ENCODE peak calls at places on chromosomes 7 and 10, in five cellular contexts. One of them, this sample, is unnamed.

GRCh38 chr7:159083698-159084068 is 61.0 kb downstream of the VIPR2 start:
- DNase-seq in MV-4-11: no peak
- DNase-seq in WERI-Rb-1: no peak
- DNase-seq in NCI-H1105 treated with DMSO at 0.1 percent for 48 hours: no peak
- DNase-seq in RCC 7860: no peak
- DNase-seq in this sample: no peak

GRCh38 chr7:37705976-37706375 is 22.4 kb downstream of the GPR141 start:
- DNase-seq in MV-4-11: peak
- DNase-seq in WERI-Rb-1: no peak
- DNase-seq in NCI-H1105 treated with DMSO at 0.1 percent for 48 hours: peak
- DNase-seq in RCC 7860: no peak
- DNase-seq in this sample: no peak

GRCh38 chr10:1454964-1455363 is 282.4 kb downstream of the ADARB2 start:
- DNase-seq in MV-4-11: no peak
- DNase-seq in WERI-Rb-1: no peak
- DNase-seq in NCI-H1105 treated with DMSO at 0.1 percent for 48 hours: peak
- DNase-seq in RCC 7860: no peak
- DNase-seq in this sample: peak

GRCh38 chr10:24952146-24952700 is at the start of gene PRTFDC1:
- DNase-seq in MV-4-11: no peak
- DNase-seq in WERI-Rb-1: peak
- DNase-seq in NCI-H1105 treated with DMSO at 0.1 percent for 48 hours: peak
- DNase-seq in RCC 7860: no peak
- DNase-seq in this sample: no peak

GRCh38 chr10:104548090-104548489 is 93.0 kb upstream of the SORCS3 start:
- DNase-seq in MV-4-11: no peak
- DNase-seq in WERI-Rb-1: peak
- DNase-seq in NCI-H1105 treated with DMSO at 0.1 percent for 48 hours: no peak
- DNase-seq in RCC 7860: no peak
- DNase-seq in this sample: no peak

GRCh38 chr7:103524042-103524907 is 78.3 kb upstream of the SLC26A5 start:
- DNase-seq in MV-4-11: peak
- DNase-seq in WERI-Rb-1: no peak
- DNase-seq in NCI-H1105 treated with DMSO at 0.1 percent for 48 hours: peak
- DNase-seq in RCC 7860: peak
- DNase-seq in this sample: no peak

GRCh38 chr10:127990846-127991542 is 84.1 kb downstream of the PTPRE start:
- DNase-seq in MV-4-11: no peak
- DNase-seq in WERI-Rb-1: no peak
- DNase-seq in NCI-H1105 treated with DMSO at 0.1 percent for 48 hours: no peak
- DNase-seq in RCC 7860: peak
- DNase-seq in this sample: no peak

GRCh38 chr10:61325183-61325582 is 128.0 kb downstream of the TMEM26 start:
- DNase-seq in MV-4-11: no peak
- DNase-seq in WERI-Rb-1: no peak
- DNase-seq in NCI-H1105 treated with DMSO at 0.1 percent for 48 hours: no peak
- DNase-seq in RCC 7860: no peak
- DNase-seq in this sample: no peak

GRCh38 chr10:124306922-124307371 is 111.8 kb downstream of the OAT start:
- DNase-seq in MV-4-11: peak
- DNase-seq in WERI-Rb-1: no peak
- DNase-seq in NCI-H1105 treated with DMSO at 0.1 percent for 48 hours: no peak
- DNase-seq in RCC 7860: peak
- DNase-seq in this sample: no peak

GRCh38 chr7:95476072-95476845 is 9.5 kb upstream of the ASB4 start:
- DNase-seq in MV-4-11: no peak
- DNase-seq in WERI-Rb-1: no peak
- DNase-seq in NCI-H1105 treated with DMSO at 0.1 percent for 48 hours: no peak
- DNase-seq in RCC 7860: no peak
- DNase-seq in this sample: no peak

GRCh38 chr7:28793383-28793782 is 164.7 kb downstream of the TRIL start:
- DNase-seq in MV-4-11: no peak
- DNase-seq in WERI-Rb-1: no peak
- DNase-seq in NCI-H1105 treated with DMSO at 0.1 percent for 48 hours: no peak
- DNase-seq in RCC 7860: no peak
- DNase-seq in this sample: no peak

GRCh38 chr7:115224923-115225322 is 303.0 kb downstream of the MDFIC start:
- DNase-seq in MV-4-11: no peak
- DNase-seq in WERI-Rb-1: no peak
- DNase-seq in NCI-H1105 treated with DMSO at 0.1 percent for 48 hours: no peak
- DNase-seq in RCC 7860: no peak
- DNase-seq in this sample: no peak

GRCh38 chr7:104934665-104935064 is 79.3 kb upstream of the KMT2E start:
- DNase-seq in MV-4-11: no peak
- DNase-seq in WERI-Rb-1: no peak
- DNase-seq in NCI-H1105 treated with DMSO at 0.1 percent for 48 hours: no peak
- DNase-seq in RCC 7860: no peak
- DNase-seq in this sample: no peak

GRCh38 chr7:155322530-155322929 is 24.9 kb downstream of the INSIG1 start:
- DNase-seq in MV-4-11: no peak
- DNase-seq in WERI-Rb-1: no peak
- DNase-seq in NCI-H1105 treated with DMSO at 0.1 percent for 48 hours: no peak
- DNase-seq in RCC 7860: no peak
- DNase-seq in this sample: no peak

GRCh38 chr10:48468130-48468790 is 136.6 kb downstream of the ARHGAP22 start:
- DNase-seq in MV-4-11: no peak
- DNase-seq in WERI-Rb-1: peak
- DNase-seq in NCI-H1105 treated with DMSO at 0.1 percent for 48 hours: no peak
- DNase-seq in RCC 7860: no peak
- DNase-seq in this sample: no peak

GRCh38 chr10:98425511-98426352 is 10.8 kb upstream of the PYROXD2 start:
- DNase-seq in MV-4-11: peak
- DNase-seq in WERI-Rb-1: peak
- DNase-seq in NCI-H1105 treated with DMSO at 0.1 percent for 48 hours: no peak
- DNase-seq in RCC 7860: peak
- DNase-seq in this sample: no peak

GRCh38 chr10:77249901-77250459 is 387.6 kb downstream of the KCNMA1 start:
- DNase-seq in MV-4-11: no peak
- DNase-seq in WERI-Rb-1: no peak
- DNase-seq in NCI-H1105 treated with DMSO at 0.1 percent for 48 hours: peak
- DNase-seq in RCC 7860: no peak
- DNase-seq in this sample: no peak

GRCh38 chr7:98872328-98872924 is 2.6 kb upstream of the TMEM130 start:
- DNase-seq in MV-4-11: peak
- DNase-seq in WERI-Rb-1: peak
- DNase-seq in NCI-H1105 treated with DMSO at 0.1 percent for 48 hours: no peak
- DNase-seq in RCC 7860: no peak
- DNase-seq in this sample: no peak

GRCh38 chr10:32489158-32489557 is 43.2 kb downstream of the CCDC7 start:
- DNase-seq in MV-4-11: no peak
- DNase-seq in WERI-Rb-1: no peak
- DNase-seq in NCI-H1105 treated with DMSO at 0.1 percent for 48 hours: no peak
- DNase-seq in RCC 7860: no peak
- DNase-seq in this sample: no peak

GRCh38 chr10:124632064-124632531 is 112.1 kb downstream of the FAM53B start:
- DNase-seq in MV-4-11: no peak
- DNase-seq in WERI-Rb-1: peak
- DNase-seq in NCI-H1105 treated with DMSO at 0.1 percent for 48 hours: peak
- DNase-seq in RCC 7860: no peak
- DNase-seq in this sample: no peak

GRCh38 chr10:48603421-48604038 is 1.3 kb downstream of the ARHGAP22 start:
- DNase-seq in MV-4-11: no peak
- DNase-seq in WERI-Rb-1: no peak
- DNase-seq in NCI-H1105 treated with DMSO at 0.1 percent for 48 hours: no peak
- DNase-seq in RCC 7860: no peak
- DNase-seq in this sample: no peak

GRCh38 chr10:132326925-132327324 is 5.1 kb upstream of the LRRC27 start:
- DNase-seq in MV-4-11: no peak
- DNase-seq in WERI-Rb-1: no peak
- DNase-seq in NCI-H1105 treated with DMSO at 0.1 percent for 48 hours: no peak
- DNase-seq in RCC 7860: peak
- DNase-seq in this sample: no peak

GRCh38 chr10:129646921-129647320 is 179.9 kb downstream of the MGMT start:
- DNase-seq in MV-4-11: no peak
- DNase-seq in WERI-Rb-1: no peak
- DNase-seq in NCI-H1105 treated with DMSO at 0.1 percent for 48 hours: no peak
- DNase-seq in RCC 7860: no peak
- DNase-seq in this sample: no peak

GRCh38 chr10:43673471-43673870 is 24.8 kb upstream of the ZNF32 start:
- DNase-seq in MV-4-11: no peak
- DNase-seq in WERI-Rb-1: no peak
- DNase-seq in NCI-H1105 treated with DMSO at 0.1 percent for 48 hours: no peak
- DNase-seq in RCC 7860: no peak
- DNase-seq in this sample: no peak

GRCh38 chr7:100247152-100247757 is 27.5 kb downstream of the PVRIG start:
- DNase-seq in MV-4-11: no peak
- DNase-seq in WERI-Rb-1: peak
- DNase-seq in NCI-H1105 treated with DMSO at 0.1 percent for 48 hours: peak
- DNase-seq in RCC 7860: peak
- DNase-seq in this sample: peak

GRCh38 chr10:67452892-67453291 is 243.1 kb downstream of the CTNNA3 start:
- DNase-seq in MV-4-11: no peak
- DNase-seq in WERI-Rb-1: no peak
- DNase-seq in NCI-H1105 treated with DMSO at 0.1 percent for 48 hours: no peak
- DNase-seq in RCC 7860: no peak
- DNase-seq in this sample: no peak

GRCh38 chr7:33933611-33934281 is 28.4 kb downstream of the BMPER start:
- DNase-seq in MV-4-11: no peak
- DNase-seq in WERI-Rb-1: no peak
- DNase-seq in NCI-H1105 treated with DMSO at 0.1 percent for 48 hours: no peak
- DNase-seq in RCC 7860: peak
- DNase-seq in this sample: no peak

GRCh38 chr7:87564290-87564963 is 36.3 kb downstream of the ABCB1 start:
- DNase-seq in MV-4-11: peak
- DNase-seq in WERI-Rb-1: peak
- DNase-seq in NCI-H1105 treated with DMSO at 0.1 percent for 48 hours: peak
- DNase-seq in RCC 7860: peak
- DNase-seq in this sample: no peak

GRCh38 chr7:150446288-150446938 is 4.0 kb upstream of the GIMAP8 start:
- DNase-seq in MV-4-11: no peak
- DNase-seq in WERI-Rb-1: no peak
- DNase-seq in NCI-H1105 treated with DMSO at 0.1 percent for 48 hours: no peak
- DNase-seq in RCC 7860: no peak
- DNase-seq in this sample: no peak

GRCh38 chr10:133336131-133337078 is at the start of gene CALY:
- DNase-seq in MV-4-11: no peak
- DNase-seq in WERI-Rb-1: peak
- DNase-seq in NCI-H1105 treated with DMSO at 0.1 percent for 48 hours: peak
- DNase-seq in RCC 7860: no peak
- DNase-seq in this sample: no peak

GRCh38 chr10:71801357-71801756 is 28.0 kb upstream of the VSIR start:
- DNase-seq in MV-4-11: peak
- DNase-seq in WERI-Rb-1: no peak
- DNase-seq in NCI-H1105 treated with DMSO at 0.1 percent for 48 hours: no peak
- DNase-seq in RCC 7860: no peak
- DNase-seq in this sample: no peak